ENCODE peak calls at places on chromosomes 13 and 19, in eight cellular contexts. S, N, T, K, V, C, L and F are unnamed samples.

GRCh38 chr19:18629166-18630088 is 7.4 kb upstream of the KLHL26 start:
- DNase-seq in T (no peak), N (no peak), L (no peak), V (peak; percentile 57), S (no peak), C (no peak), K (no peak), F (no peak)

GRCh38 chr13:26010487-26011207 is 41.2 kb downstream of the SHISA2 start:
- DNase-seq in T (no peak), K (no peak), V (no peak), L (no peak), C (no peak), N (no peak), S (no peak), F (no peak)

GRCh38 chr19:45800009-45800553 is 7.4 kb upstream of the DMWD start:
- DNase-seq in V (no peak), T (no peak), K (no peak), S (no peak), C (peak; percentile 67), L (no peak), N (no peak), F (no peak)

GRCh38 chr13:99660101-99660500 is 158.8 kb downstream of the TM9SF2 start:
- DNase-seq in N (no peak), T (no peak), L (no peak), K (no peak), C (no peak), V (no peak), S (no peak), F (no peak)

GRCh38 chr13:50527612-50528509 is 315.6 kb downstream of the DLEU7 start:
- DNase-seq in V (no peak), L (no peak), S (no peak), N (no peak), K (no peak), C (no peak), T (no peak), F (no peak)

GRCh38 chr13:41995946-41996345 is 35.0 kb upstream of the VWA8 start:
- DNase-seq in K (no peak), C (peak; percentile 84), L (no peak), T (no peak), S (no peak), N (no peak), V (no peak), F (no peak)

GRCh38 chr19:55447421-55448174 is 4.5 kb upstream of the SHISA7 start:
- DNase-seq in T (no peak), L (peak; percentile 84), N (no peak), C (no peak), S (no peak), K (no peak), V (no peak), F (no peak)

GRCh38 chr13:26758496-26759155 is 2.0 kb downstream of the GPR12 start:
- DNase-seq in N (no peak), V (no peak), C (no peak), S (no peak), L (no peak), T (no peak), K (no peak), F (no peak)

GRCh38 chr13:107069107-107069776 is 501.3 kb upstream of the ARGLU1 start:
- DNase-seq in V (no peak), C (peak; percentile 15), K (no peak), N (no peak), S (no peak), L (no peak), T (no peak), F (no peak)

GRCh38 chr13:77510156-77510555 is 25.4 kb upstream of the SCEL start:
- DNase-seq in L (no peak), V (no peak), K (no peak), N (no peak), C (peak; percentile 4), S (no peak), T (no peak), F (no peak)

GRCh38 chr13:59340581-59340980 is 823.1 kb downstream of the DIAPH3 start:
- DNase-seq in K (no peak), V (no peak), N (no peak), T (no peak), L (no peak), C (no peak), S (no peak), F (no peak)

GRCh38 chr13:102333320-102334181 is 68.3 kb downstream of the FGF14 start:
- DNase-seq in C (no peak), V (no peak), K (no peak), T (no peak), L (no peak), S (no peak), N (peak; percentile 97), F (no peak)

GRCh38 chr13:48675247-48675646 is 21.5 kb downstream of the CYSLTR2 start:
- DNase-seq in K (no peak), L (no peak), C (no peak), N (no peak), T (no peak), V (no peak), S (no peak), F (no peak)

GRCh38 chr19:21133633-21134032 is 8.2 kb upstream of the ZNF431 start:
- DNase-seq in T (no peak), N (no peak), V (no peak), L (no peak), K (no peak), C (no peak), S (no peak), F (no peak)

GRCh38 chr19:34676697-34677385 is at the start of gene SCGB2B2:
- DNase-seq in T (no peak), C (peak; percentile 88), V (no peak), S (peak; percentile 24), K (peak; percentile 46), L (no peak), N (peak; percentile 97), F (peak; percentile 82)

GRCh38 chr19:4976412-4977298 is 7.7 kb downstream of the KDM4B start:
- DNase-seq in L (peak; percentile 70), N (no peak), C (peak; percentile 66), S (peak; percentile 72), T (peak; percentile 92), V (peak; percentile 81), K (no peak), F (peak; percentile 90)

GRCh38 chr19:5024282-5024681 is 55.4 kb downstream of the KDM4B start:
- DNase-seq in C (no peak), L (no peak), V (no peak), T (no peak), N (no peak), S (no peak), K (no peak), F (peak; percentile 54)

GRCh38 chr13:112899618-112900600 is 69.1 kb upstream of the MCF2L start:
- DNase-seq in T (no peak), N (no peak), L (no peak), C (no peak), V (no peak), K (no peak), S (no peak), F (peak; percentile 60)

GRCh38 chr13:21817878-21818277 is 147.0 kb downstream of the FGF9 start:
- DNase-seq in V (no peak), L (no peak), S (no peak), T (no peak), K (no peak), N (no peak), C (no peak), F (no peak)

GRCh38 chr19:6087074-6087506 is 23.2 kb downstream of the RFX2 start:
- DNase-seq in V (peak; percentile 72), T (no peak), S (no peak), L (no peak), N (no peak), K (no peak), C (peak; percentile 52), F (no peak)

GRCh38 chr13:48527955-48528354 is 4.9 kb downstream of the RCBTB2 start:
- DNase-seq in K (no peak), S (no peak), V (no peak), T (no peak), N (no peak), C (no peak), L (no peak), F (no peak)

GRCh38 chr19:4633140-4633967 is 6.0 kb upstream of the TNFAIP8L1 start:
- DNase-seq in L (peak; percentile 43), T (peak; percentile 41), C (peak; percentile 55), N (peak; percentile 19), K (peak; percentile 70), S (no peak), V (peak; percentile 78), F (peak; percentile 87)

GRCh38 chr19:55485439-55486011 is 537 bp downstream of the NAT14 start:
- DNase-seq in C (no peak), S (no peak), N (no peak), T (no peak), K (no peak), L (no peak), V (no peak), F (peak; percentile 70)

GRCh38 chr13:112885782-112886268 is 83.2 kb upstream of the MCF2L start:
- DNase-seq in N (peak; percentile 91), T (peak; percentile 64), V (peak; percentile 80), K (peak; percentile 95), L (no peak), C (peak; percentile 75), S (peak; percentile 88), F (peak; percentile 87)

GRCh38 chr19:9848060-9848459 is 12.9 kb downstream of the PIN1 start:
- DNase-seq in T (no peak), L (no peak), C (no peak), S (peak; percentile 83), N (no peak), K (peak; percentile 35), V (no peak), F (no peak)

GRCh38 chr19:18967358-18968146 is 26.5 kb upstream of the HOMER3 start:
- DNase-seq in K (no peak), L (peak; percentile 37), T (peak; percentile 13), N (no peak), V (peak; percentile 67), S (no peak), C (peak; percentile 87), F (peak; percentile 88)

GRCh38 chr19:19672816-19673215 is 4.2 kb downstream of the ZNF101 start:
- DNase-seq in T (no peak), N (no peak), V (peak; percentile 24), K (no peak), C (no peak), S (no peak), L (no peak), F (no peak)

GRCh38 chr13:48159436-48160225 is 64.7 kb upstream of the MED4 start:
- DNase-seq in S (no peak), L (no peak), V (no peak), N (no peak), T (no peak), C (peak; percentile 48), K (no peak), F (no peak)